ENCODE peak calls at places on chromosome 2, in six cellular contexts. H, T, J, N, X and S are unnamed samples.
A peak's percentile ranks its signal among the peaks of the same experiment; 100 is the strongest.

GRCh38 chr2:120626566-120626965 is 109.1 kb upstream of the GLI2 start:
- DNase-seq in H (no peak), T (no peak), J (peak; percentile 51), N (no peak), X (no peak), S (no peak)

GRCh38 chr2:39466311-39466710 is 29.2 kb upstream of the MAP4K3 start:
- DNase-seq in H (no peak), T (no peak), J (no peak), N (no peak), X (no peak), S (no peak)

GRCh38 chr2:289362-290089 is 1.6 kb upstream of the ALKAL2 start:
- DNase-seq in H (no peak), T (peak; percentile 36), J (no peak), N (peak; percentile 31), X (peak; percentile 23), S (peak; percentile 45)

GRCh38 chr2:230137902-230138539 is 69.3 kb upstream of the SLC16A14 start:
- DNase-seq in H (no peak), T (no peak), J (peak; percentile 91), N (no peak), X (no peak), S (no peak)

GRCh38 chr2:55176094-55176415 is 56.0 kb downstream of the CLHC1 start:
- DNase-seq in H (no peak), T (no peak), J (no peak), N (no peak), X (no peak), S (no peak)

GRCh38 chr2:207768891-207769596 is 662 bp downstream of the FZD5 start:
- DNase-seq in H (no peak), T (peak; percentile 54), J (peak; percentile 63), N (peak; percentile 39), X (peak; percentile 46), S (peak; percentile 54)

GRCh38 chr2:164538250-164538866 is 82.9 kb downstream of the GRB14 start:
- DNase-seq in H (peak; percentile 3), T (peak; percentile 25), J (peak; percentile 67), N (peak; percentile 72), X (no peak), S (peak; percentile 73)

GRCh38 chr2:68741238-68741637 is 6.6 kb downstream of the ARHGAP25 start:
- DNase-seq in H (no peak), T (no peak), J (no peak), N (no peak), X (no peak), S (no peak)

GRCh38 chr2:168587302-168587701 is 131.2 kb downstream of the CERS6 start:
- DNase-seq in H (no peak), T (no peak), J (no peak), N (no peak), X (no peak), S (no peak)

GRCh38 chr2:197378494-197378972 is 56.3 kb downstream of the SF3B1 start:
- DNase-seq in H (peak; percentile 49), T (peak; percentile 70), J (peak; percentile 64), N (peak; percentile 80), X (peak; percentile 73), S (peak; percentile 71)

GRCh38 chr2:100935372-100935752 is 66.7 kb upstream of the RPL31 start:
- DNase-seq in H (no peak), T (peak; percentile 63), J (peak; percentile 29), N (peak; percentile 44), X (no peak), S (peak; percentile 59)